ENCODE peak calls at places on chromosomes 13 and 19, in seven cellular contexts. A is heart right ventricle, M is tibial nerve, F is psoas muscle, X is IMR-90, Q is OCI-LY7, U is left lung. I is an unnamed sample.

GRCh38 chr13:61148211-61148610 is 267.4 kb downstream of the PCDH20 start:
- DNase-seq in A (no peak), Q (no peak), X (no peak), U (no peak), M (no peak), F (no peak), I (no peak)

GRCh38 chr13:67175836-67176235 is 54.3 kb downstream of the PCDH9 start:
- DNase-seq in F (no peak), X (no peak), A (no peak), U (no peak), M (no peak), Q (no peak), I (no peak)

GRCh38 chr13:56906909-56907308 is 233.8 kb upstream of the PRR20A start:
- DNase-seq in X (no peak), U (no peak), F (no peak), A (no peak), Q (no peak), M (no peak), I (no peak)

GRCh38 chr19:29886535-29886934 is 55.5 kb upstream of the URI1 start:
- DNase-seq in X (no peak), F (no peak), U (no peak), A (no peak), M (no peak), Q (no peak), I (no peak)

GRCh38 chr19:54179921-54180452 is 7.0 kb upstream of the TMC4 start:
- DNase-seq in U (peak; percentile 47), X (peak; percentile 60), A (no peak), M (no peak), F (no peak), Q (peak; percentile 75), I (no peak)

GRCh38 chr13:98443329-98443728 is 133.6 kb downstream of the STK24 start:
- DNase-seq in X (peak; percentile 92), A (no peak), M (no peak), U (no peak), F (no peak), Q (no peak), I (no peak)

GRCh38 chr13:44661936-44662335 is 85.8 kb upstream of the TSC22D1 start:
- DNase-seq in Q (no peak), F (no peak), U (no peak), M (no peak), A (no peak), X (no peak), I (no peak)

GRCh38 chr19:55090564-55090963 is 14.9 kb downstream of the EPS8L1 start:
- DNase-seq in M (no peak), A (no peak), X (no peak), F (no peak), Q (no peak), U (peak; percentile 78), I (no peak)

GRCh38 chr19:8304841-8305621 is 3.1 kb downstream of the CD320 start:
- DNase-seq in U (peak; percentile 71), F (peak; percentile 60), A (peak; percentile 26), X (no peak), M (peak; percentile 10), Q (peak; percentile 58), I (peak; percentile 49)

GRCh38 chr13:42865703-42866102 is 84.3 kb downstream of the FAM216B start:
- DNase-seq in F (no peak), Q (no peak), U (peak; percentile 17), M (no peak), A (no peak), X (peak; percentile 42), I (no peak)

GRCh38 chr13:41465215-41465907 is 8.0 kb downstream of the RGCC start:
- DNase-seq in A (peak; percentile 51), F (peak; percentile 72), X (peak; percentile 94), Q (peak; percentile 94), U (peak; percentile 87), M (no peak), I (peak; percentile 50)

GRCh38 chr19:35266904-35267817 is 1.6 kb upstream of the USF2 start:
- DNase-seq in F (peak; percentile 82), M (no peak), A (peak; percentile 68), X (peak; percentile 10), U (peak; percentile 90), Q (peak; percentile 58), I (no peak)

GRCh38 chr13:20636079-20636478 is 67.4 kb upstream of the IL17D start:
- DNase-seq in Q (no peak), F (no peak), A (no peak), X (no peak), M (no peak), U (no peak), I (no peak)

GRCh38 chr19:51719251-51719901 is 4.4 kb downstream of the HAS1 start:
- DNase-seq in U (no peak), X (no peak), A (no peak), F (no peak), M (no peak), Q (no peak), I (no peak)

GRCh38 chr19:34904846-34905527 is 21.7 kb upstream of the ZNF30 start:
- DNase-seq in U (peak; percentile 60), X (no peak), F (no peak), Q (no peak), M (no peak), A (no peak), I (no peak)

GRCh38 chr13:76620036-76620435 is 266.2 kb downstream of the KCTD12 start:
- DNase-seq in F (no peak), U (no peak), Q (no peak), X (no peak), M (no peak), A (no peak), I (no peak)

GRCh38 chr13:106619688-106620555 is 52.0 kb upstream of the ARGLU1 start:
- DNase-seq in U (no peak), F (no peak), Q (peak; percentile 45), A (no peak), X (peak; percentile 69), M (no peak), I (no peak)

GRCh38 chr13:111280226-111280625 is 40.2 kb upstream of the TEX29 start:
- DNase-seq in Q (no peak), U (no peak), M (no peak), X (no peak), A (no peak), F (no peak), I (no peak)

DNA sequence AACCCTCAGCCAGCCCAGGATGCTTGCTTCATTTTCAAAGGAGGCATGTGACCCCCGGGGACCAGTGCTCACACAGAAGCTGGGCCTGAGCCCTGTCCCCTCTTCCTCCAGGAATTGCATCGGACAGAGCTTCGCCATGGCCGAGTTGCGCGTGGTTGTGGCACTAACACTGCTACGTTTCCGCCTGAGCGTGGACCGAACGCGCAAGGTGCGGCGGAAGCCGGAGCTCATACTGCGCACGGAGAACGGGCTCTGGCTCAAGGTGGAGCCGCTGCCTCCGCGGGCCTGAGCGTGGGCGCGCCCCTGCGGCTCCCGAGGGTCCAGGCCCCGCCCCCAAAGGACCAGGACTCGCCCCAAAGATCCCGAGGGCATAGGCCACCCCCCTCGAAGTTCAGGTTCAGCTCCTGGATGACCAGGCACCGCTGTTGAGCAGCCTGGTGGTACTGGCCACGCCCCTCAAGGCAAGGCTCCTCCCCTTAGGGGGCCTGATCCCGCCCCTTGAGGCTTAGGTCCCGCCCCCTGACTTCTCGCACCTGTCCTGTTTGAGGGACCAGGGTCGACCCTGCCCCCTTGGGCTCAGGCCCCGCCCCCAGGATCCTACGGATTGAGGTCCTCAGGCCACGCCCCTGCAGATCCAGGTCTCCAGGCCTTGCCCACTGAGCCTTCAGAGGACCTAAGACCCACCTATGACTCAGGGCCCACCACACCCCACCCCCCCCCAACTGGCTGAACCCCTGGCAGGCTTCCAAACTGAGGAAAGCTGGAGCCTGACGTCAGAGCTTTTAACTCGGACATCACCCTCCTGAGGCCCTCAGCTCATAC is 43.1 kb downstream of the CYP4F22 start:
- DNase-seq in A (peak; percentile 25), U (peak; percentile 80), Q (peak; percentile 23), F (peak; percentile 65), X (no peak), M (no peak), I (no peak)
- TF ChIP-seq CTCF in A (no peak), U (no peak), Q (no peak), F (no peak), X (no peak), M (no peak), I (no peak)

GRCh38 chr19:1863308-1863637 is at the start of gene KLF16:
- DNase-seq in F (no peak), M (no peak), Q (no peak), X (no peak), A (no peak), U (no peak), I (no peak)
- H3K4me1 ChIP-seq in F (peaks cover 8% of the 10 kb centered on the region), M (no peaks in the 10 kb centered on the region), Q (peaks cover 42% of the 10 kb centered on the region), X (peaks cover 23% of the 10 kb centered on the region), A (peaks cover 47% of the 10 kb centered on the region), U (peaks cover 53% of the 10 kb centered on the region), I (peaks cover 12% of the 10 kb centered on the region)

GRCh38 chr19:19386373-19386869 is 19.1 kb upstream of the GATAD2A start:
- DNase-seq in M (no peak), X (no peak), A (no peak), Q (no peak), U (no peak), F (no peak), I (no peak)
- TF ChIP-seq CTCF in M (no peak), X (peak; percentile 28), A (no peak), Q (peak; percentile 63), U (no peak), F (no peak), I (no peak)

GRCh38 chr13:33259296-33259695 is 26.3 kb downstream of the STARD13 start:
- DNase-seq in Q (no peak), X (no peak), U (no peak), F (no peak), A (no peak), M (no peak), I (no peak)

GRCh38 chr13:33258437-33259193 is 26.9 kb downstream of the STARD13 start:
- DNase-seq in F (no peak), A (no peak), Q (no peak), X (peak; percentile 63), U (no peak), M (no peak), I (no peak)

GRCh38 chr13:33261426-33262068 is 24.0 kb downstream of the STARD13 start:
- DNase-seq in F (no peak), A (no peak), X (peak; percentile 31), Q (no peak), M (no peak), U (no peak), I (no peak)

GRCh38 chr13:33262069-33262487 is 23.5 kb downstream of the STARD13 start:
- DNase-seq in A (no peak), U (no peak), M (no peak), F (no peak), X (peak; percentile 70), Q (no peak), I (no peak)

DNA sequence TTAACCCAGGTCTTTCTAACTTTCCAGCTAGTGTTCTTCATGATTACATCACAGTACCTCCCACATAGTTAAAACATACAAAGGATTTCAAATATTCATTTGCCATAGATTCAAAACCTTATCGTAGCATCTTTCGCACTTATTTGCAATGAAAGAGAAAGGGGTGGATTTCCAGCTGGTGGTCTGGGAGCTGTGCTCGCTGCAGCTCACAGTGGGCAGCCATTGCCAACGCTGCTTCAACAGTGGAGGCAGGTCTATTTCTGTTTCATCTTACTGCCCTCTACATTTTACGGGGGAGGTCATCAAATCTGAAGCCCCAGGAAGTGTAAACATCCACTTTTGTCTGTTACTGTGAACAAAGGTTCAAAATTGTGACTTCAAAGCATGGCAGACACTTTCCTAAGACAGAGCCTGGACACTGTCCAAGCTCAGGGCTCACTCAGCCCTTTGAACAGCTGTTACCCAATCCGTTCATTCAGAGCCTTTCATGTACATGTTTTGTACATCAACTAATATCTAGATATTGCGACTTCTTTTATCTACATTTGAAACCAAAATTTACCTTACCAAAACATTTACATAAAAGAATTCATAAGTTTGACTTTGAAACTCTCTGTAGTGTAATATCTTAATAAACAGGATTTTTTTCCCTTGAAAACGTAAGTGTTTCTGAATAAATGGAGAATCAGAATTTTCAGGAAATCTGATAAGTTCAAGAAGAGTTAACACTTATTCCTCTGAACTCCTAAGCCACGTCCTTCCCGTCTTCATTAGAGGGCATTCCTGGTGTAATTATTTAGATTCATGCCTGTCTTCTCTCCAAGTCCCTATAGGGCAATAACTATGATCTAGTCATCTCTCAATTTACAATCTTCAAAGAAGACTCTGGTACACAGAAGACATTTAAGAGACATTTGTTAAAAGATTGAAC is 25.1 kb downstream of the STARD13 start:
- DNase-seq in Q (no peak), X (peak; percentile 70), F (no peak), U (no peak), M (no peak), A (no peak), I (no peak)
- H3K4me1 ChIP-seq in Q (no peaks in the 10 kb centered on the region), X (peaks cover 48% of the 10 kb centered on the region), F (peaks cover 55% of the 10 kb centered on the region), U (peaks cover 73% of the 10 kb centered on the region), M (no peaks in the 10 kb centered on the region), A (peaks cover 80% of the 10 kb centered on the region), I (no peaks in the 10 kb centered on the region)